ENCODE peak calls at places on chromosomes 4 and X, in four cellular contexts. One of them, this sample, is unnamed.

GRCh38 chrX:47179221-47179927 is 14.3 kb upstream of the UBA1 start:
- DNase-seq in A549: no peak
- DNase-seq in HCT116: no peak
- DNase-seq in GM23338: no peak
- DNase-seq in this sample: no peak

GRCh38 chrX:112643721-112644120 is 36.0 kb downstream of the LHFPL1 start:
- DNase-seq in A549: no peak
- DNase-seq in HCT116: no peak
- DNase-seq in GM23338: no peak
- DNase-seq in this sample: no peak

GRCh38 chr4:55758081-55758480 is 61.5 kb upstream of the EXOC1L start:
- DNase-seq in A549: no peak
- DNase-seq in HCT116: no peak
- DNase-seq in GM23338: no peak
- DNase-seq in this sample: no peak

GRCh38 chr4:93832097-93832496 is 3.5 kb downstream of the ATOH1 start:
- DNase-seq in A549: no peak
- DNase-seq in HCT116: no peak
- DNase-seq in GM23338: peak
- DNase-seq in this sample: no peak

GRCh38 chr4:53510981-53511380 is 80.3 kb downstream of the LNX1 start:
- DNase-seq in A549: no peak
- DNase-seq in HCT116: no peak
- DNase-seq in GM23338: no peak
- DNase-seq in this sample: no peak

GRCh38 chr4:83387922-83388676 is 53.5 kb upstream of the HPSE start:
- DNase-seq in A549: peak
- DNase-seq in HCT116: no peak
- DNase-seq in GM23338: peak
- DNase-seq in this sample: no peak

GRCh38 chrX:10175317-10175871 is 18.6 kb downstream of the CLCN4 start:
- DNase-seq in A549: no peak
- DNase-seq in HCT116: no peak
- DNase-seq in GM23338: no peak
- DNase-seq in this sample: no peak

GRCh38 chr4:48483006-48483776 is at the start of gene SLC10A4:
- DNase-seq in A549: peak
- DNase-seq in HCT116: no peak
- DNase-seq in GM23338: peak
- DNase-seq in this sample: no peak

GRCh38 chr4:108830509-108831244 is 67.8 kb upstream of the ETNPPL start:
- DNase-seq in A549: no peak
- DNase-seq in HCT116: no peak
- DNase-seq in GM23338: no peak
- DNase-seq in this sample: no peak

GRCh38 chr4:86855572-86855971 is 6.4 kb upstream of the SLC10A6 start:
- DNase-seq in A549: peak
- DNase-seq in HCT116: peak
- DNase-seq in GM23338: no peak
- DNase-seq in this sample: no peak

GRCh38 chr4:52317981-52318380 is 266.9 kb downstream of the SPATA18 start:
- DNase-seq in A549: no peak
- DNase-seq in HCT116: no peak
- DNase-seq in GM23338: no peak
- DNase-seq in this sample: no peak

GRCh38 chr4:169757575-169758184 is at the start of gene HPF1:
- DNase-seq in A549: peak
- DNase-seq in HCT116: peak
- DNase-seq in GM23338: peak
- DNase-seq in this sample: peak

GRCh38 chr4:80387390-80388283 is 52.1 kb downstream of the CFAP299 start:
- DNase-seq in A549: no peak
- DNase-seq in HCT116: no peak
- DNase-seq in GM23338: no peak
- DNase-seq in this sample: no peak

GRCh38 chrX:69033936-69034335 is 131.3 kb downstream of the PJA1 start:
- DNase-seq in A549: no peak
- DNase-seq in HCT116: no peak
- DNase-seq in GM23338: peak
- DNase-seq in this sample: no peak

GRCh38 chrX:52346462-52347165 is 22.2 kb upstream of the XAGE2 start:
- DNase-seq in A549: peak
- DNase-seq in HCT116: peak
- DNase-seq in GM23338: no peak
- DNase-seq in this sample: peak

GRCh38 chr4:102868153-102868781 is 525 bp upstream of the CISD2 start:
- DNase-seq in A549: peak
- DNase-seq in HCT116: no peak
- DNase-seq in GM23338: no peak
- DNase-seq in this sample: no peak

GRCh38 chr4:113293043-113293560 is 243.6 kb downstream of the ANK2 start:
- DNase-seq in A549: no peak
- DNase-seq in HCT116: no peak
- DNase-seq in GM23338: peak
- DNase-seq in this sample: no peak

GRCh38 chr4:3236326-3236878 is 12.6 kb upstream of the MSANTD1 start:
- DNase-seq in A549: no peak
- DNase-seq in HCT116: no peak
- DNase-seq in GM23338: no peak
- DNase-seq in this sample: no peak

GRCh38 chr4:108547682-108548081 is 72.7 kb upstream of the RPL34 start:
- DNase-seq in A549: no peak
- DNase-seq in HCT116: no peak
- DNase-seq in GM23338: no peak
- DNase-seq in this sample: no peak

GRCh38 chr4:15344041-15344440 is 83.8 kb upstream of the C1QTNF7 start:
- DNase-seq in A549: no peak
- DNase-seq in HCT116: no peak
- DNase-seq in GM23338: no peak
- DNase-seq in this sample: no peak

GRCh38 chr4:139492429-139492828 is 38.5 kb downstream of the RAB33B start:
- DNase-seq in A549: no peak
- DNase-seq in HCT116: no peak
- DNase-seq in GM23338: peak
- DNase-seq in this sample: no peak
- TF ChIP-seq REST in A549: no peak
- TF ChIP-seq REST in HCT116: no peak
- TF ChIP-seq REST in GM23338: no peak
- TF ChIP-seq REST in this sample: no peak

DNA sequence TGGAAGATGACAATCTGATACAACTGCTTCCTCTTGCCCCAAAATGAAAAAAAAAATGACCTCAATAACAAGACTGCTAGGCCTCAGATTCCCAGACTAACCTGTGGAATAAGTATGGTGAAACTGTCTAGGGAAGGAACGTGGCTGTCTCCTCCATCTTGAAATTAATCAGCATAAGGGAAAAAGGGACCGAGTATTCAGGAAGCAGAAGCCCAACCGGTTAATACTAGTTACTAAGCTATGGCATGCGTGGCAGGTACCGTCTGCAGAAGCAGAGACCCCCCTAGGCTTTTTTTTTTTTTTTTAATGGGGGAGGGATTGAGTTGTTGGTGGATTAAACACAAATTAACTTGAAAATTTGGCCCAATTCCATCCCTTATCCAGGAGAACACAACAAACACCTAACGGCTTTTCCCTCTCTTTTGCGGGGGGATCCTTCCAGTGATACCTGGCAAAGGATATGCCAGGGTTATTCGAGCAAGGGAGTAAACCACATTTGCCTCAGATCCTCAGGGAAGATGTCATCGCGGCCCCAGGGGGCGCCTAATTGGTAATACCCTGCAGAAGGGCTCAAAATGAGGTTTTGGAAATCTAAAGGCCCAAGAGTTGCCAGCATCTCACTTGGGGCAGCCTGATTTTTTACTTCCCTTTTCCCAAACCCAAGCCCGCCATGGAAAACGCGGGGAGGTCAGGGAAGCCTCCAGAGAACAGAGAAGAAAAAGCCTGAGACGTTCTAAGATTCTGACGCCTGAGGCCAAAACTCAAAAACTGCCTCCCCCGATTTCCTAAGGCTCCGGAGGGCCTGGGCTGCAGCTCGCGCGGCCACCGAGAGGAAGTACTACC is 853 bp downstream of the RLIM start:
- DNase-seq in A549: peak
- DNase-seq in HCT116: no peak
- DNase-seq in GM23338: peak
- DNase-seq in this sample: no peak
- TF ChIP-seq REST in A549: no peak
- TF ChIP-seq REST in HCT116: no peak
- TF ChIP-seq REST in GM23338: no peak
- TF ChIP-seq REST in this sample: no peak

GRCh38 chrX:7158468-7158990 is 10.6 kb upstream of the PUDP start:
- DNase-seq in A549: no peak
- DNase-seq in HCT116: no peak
- DNase-seq in GM23338: peak
- DNase-seq in this sample: no peak
- TF ChIP-seq REST in A549: no peak
- TF ChIP-seq REST in HCT116: no peak
- TF ChIP-seq REST in GM23338: peak
- TF ChIP-seq REST in this sample: no peak

DNA sequence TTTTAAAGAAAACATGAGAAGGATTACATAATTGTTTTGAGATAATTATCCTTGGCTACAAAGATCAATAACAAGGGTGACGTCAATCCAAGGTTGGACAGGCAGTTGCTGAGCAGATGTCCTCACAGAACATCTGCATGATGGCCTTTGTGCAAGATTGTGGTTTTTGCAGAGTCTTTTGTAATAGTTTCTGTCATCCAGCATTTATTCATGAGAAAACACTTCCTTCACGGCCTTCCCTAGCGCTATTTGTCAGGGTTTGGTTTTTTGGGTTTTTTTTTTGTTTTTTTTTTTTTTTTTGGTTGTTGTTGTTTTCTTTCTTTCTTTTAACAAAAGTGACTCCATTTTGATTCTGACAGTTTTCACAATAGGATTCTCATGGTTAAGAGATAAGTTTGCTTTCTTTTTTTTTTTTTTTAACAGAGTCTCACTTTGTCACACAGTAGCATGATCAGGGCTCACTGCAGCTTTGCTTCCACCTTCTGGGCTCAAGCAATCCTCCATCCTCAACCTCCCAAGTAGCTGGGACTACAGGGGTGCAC is 31.5 kb upstream of the ELF2 start:
- DNase-seq in A549: no peak
- DNase-seq in HCT116: no peak
- DNase-seq in GM23338: no peak
- DNase-seq in this sample: no peak
- TF ChIP-seq REST in A549: no peak
- TF ChIP-seq REST in HCT116: no peak
- TF ChIP-seq REST in GM23338: no peak
- TF ChIP-seq REST in this sample: no peak

GRCh38 chr4:88761342-88761741 is 63.7 kb upstream of the NAP1L5 start:
- DNase-seq in A549: no peak
- DNase-seq in HCT116: no peak
- DNase-seq in GM23338: no peak
- DNase-seq in this sample: no peak

GRCh38 chr4:88758264-88758663 is 60.6 kb upstream of the NAP1L5 start:
- DNase-seq in A549: no peak
- DNase-seq in HCT116: no peak
- DNase-seq in GM23338: no peak
- DNase-seq in this sample: no peak

GRCh38 chr4:88757776-88758175 is 60.1 kb upstream of the NAP1L5 start:
- DNase-seq in A549: no peak
- DNase-seq in HCT116: no peak
- DNase-seq in GM23338: no peak
- DNase-seq in this sample: no peak

GRCh38 chr4:88757067-88757466 is 59.4 kb upstream of the NAP1L5 start:
- DNase-seq in A549: no peak
- DNase-seq in HCT116: no peak
- DNase-seq in GM23338: no peak
- DNase-seq in this sample: no peak

GRCh38 chr4:88759039-88759631 is 61.5 kb upstream of the NAP1L5 start:
- DNase-seq in A549: no peak
- DNase-seq in HCT116: no peak
- DNase-seq in GM23338: peak
- DNase-seq in this sample: no peak
- TF ChIP-seq REST in A549: no peak
- TF ChIP-seq REST in HCT116: no peak
- TF ChIP-seq REST in GM23338: no peak
- TF ChIP-seq REST in this sample: no peak

GRCh38 chr4:6986067-6986780 is 56.9 kb upstream of the TADA2B start:
- DNase-seq in A549: peak
- DNase-seq in HCT116: no peak
- DNase-seq in GM23338: peak
- DNase-seq in this sample: no peak
- TF ChIP-seq REST in A549: no peak
- TF ChIP-seq REST in HCT116: no peak
- TF ChIP-seq REST in GM23338: no peak
- TF ChIP-seq REST in this sample: no peak

DNA sequence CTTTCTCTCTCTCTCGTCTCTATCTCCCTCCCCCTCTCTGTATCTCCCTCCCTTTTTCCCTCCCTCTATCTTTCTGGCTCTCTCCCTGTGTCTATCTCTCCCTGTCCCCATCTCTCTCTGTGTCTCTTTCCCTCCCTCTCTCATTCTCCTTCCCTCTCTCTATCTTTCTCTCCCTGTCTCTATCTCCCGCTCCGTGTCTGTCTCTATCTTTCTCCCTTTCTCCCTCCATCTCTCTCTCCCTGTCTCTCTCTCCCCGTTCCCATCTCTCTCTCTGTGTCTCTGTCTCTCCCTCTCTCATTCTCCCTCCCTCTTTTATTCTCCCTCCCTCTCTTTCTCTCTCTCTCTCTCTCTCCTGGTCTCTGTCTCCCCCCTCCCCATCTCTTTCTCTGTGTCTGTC is 22.9 kb downstream of the IL3RA start:
- DNase-seq in A549: no peak
- DNase-seq in HCT116: no peak
- DNase-seq in GM23338: no peak
- DNase-seq in this sample: no peak
- TF ChIP-seq REST in A549: no peak
- TF ChIP-seq REST in HCT116: no peak
- TF ChIP-seq REST in GM23338: no peak
- TF ChIP-seq REST in this sample: no peak

This sample was measured in Panc1.